ENCODE peak calls at places on chromosomes 3 and 15, in four cellular contexts. One of them, this sample, is unnamed. For H3K4me1, the result is how much of the 10 kb centered on the place peaks cover.

GRCh38 chr15:79292011-79292410 is 9.5 kb downstream of the ANKRD34C start:
- DNase-seq in left ventricle myocardium inferior: no peak
- DNase-seq in adrenal gland: no peak
- DNase-seq in kidney: no peak
- DNase-seq in this sample: no peak

GRCh38 chr15:99105516-99106341 is 849 bp downstream of the SYNM start:
- DNase-seq in left ventricle myocardium inferior: peak
- DNase-seq in adrenal gland: peak
- DNase-seq in kidney: peak
- DNase-seq in this sample: peak

GRCh38 chr15:75872400-75872990 is 29.2 kb downstream of the UBE2Q2 start:
- DNase-seq in left ventricle myocardium inferior: no peak
- DNase-seq in adrenal gland: no peak
- DNase-seq in kidney: no peak
- DNase-seq in this sample: no peak

GRCh38 chr3:41640076-41640475 is 321.8 kb downstream of the ULK4 start:
- DNase-seq in left ventricle myocardium inferior: no peak
- DNase-seq in adrenal gland: no peak
- DNase-seq in kidney: no peak
- DNase-seq in this sample: no peak

GRCh38 chr15:59649603-59650002 is 7.7 kb downstream of the GTF2A2 start:
- DNase-seq in left ventricle myocardium inferior: no peak
- DNase-seq in adrenal gland: no peak
- DNase-seq in kidney: no peak
- DNase-seq in this sample: no peak

GRCh38 chr3:62093025-62093424 is 280.3 kb downstream of the FEZF2 start:
- DNase-seq in left ventricle myocardium inferior: no peak
- DNase-seq in adrenal gland: no peak
- DNase-seq in kidney: no peak
- DNase-seq in this sample: no peak

GRCh38 chr3:63159764-63160163 is 118.3 kb upstream of the SYNPR start:
- DNase-seq in left ventricle myocardium inferior: no peak
- DNase-seq in adrenal gland: no peak
- DNase-seq in kidney: no peak
- DNase-seq in this sample: no peak

GRCh38 chr15:84099181-84099580 is 136.4 kb upstream of the GOLGA6L4 start:
- DNase-seq in left ventricle myocardium inferior: peak
- DNase-seq in adrenal gland: peak
- DNase-seq in kidney: no peak
- DNase-seq in this sample: no peak

GRCh38 chr15:81385110-81386076 is 11.4 kb upstream of the TMC3 start:
- DNase-seq in left ventricle myocardium inferior: no peak
- DNase-seq in adrenal gland: no peak
- DNase-seq in kidney: no peak
- DNase-seq in this sample: no peak

GRCh38 chr3:119580148-119580760 is 962 bp downstream of the ADPRH start:
- DNase-seq in left ventricle myocardium inferior: peak
- DNase-seq in adrenal gland: peak
- DNase-seq in kidney: no peak
- DNase-seq in this sample: peak

GRCh38 chr3:7285502-7285901 is 424.6 kb downstream of the GRM7 start:
- DNase-seq in left ventricle myocardium inferior: no peak
- DNase-seq in adrenal gland: peak
- DNase-seq in kidney: no peak
- DNase-seq in this sample: no peak

GRCh38 chr3:99952306-99952705 is 134.6 kb downstream of the CMSS1 start:
- DNase-seq in left ventricle myocardium inferior: no peak
- DNase-seq in adrenal gland: no peak
- DNase-seq in kidney: no peak
- DNase-seq in this sample: no peak

GRCh38 chr3:14431928-14432834 is 29.8 kb downstream of the SLC6A6 start:
- DNase-seq in left ventricle myocardium inferior: peak
- DNase-seq in adrenal gland: peak
- DNase-seq in kidney: peak
- DNase-seq in this sample: peak

GRCh38 chr3:33438871-33439270 is 1.3 kb downstream of the UBP1 start:
- DNase-seq in left ventricle myocardium inferior: no peak
- DNase-seq in adrenal gland: no peak
- DNase-seq in kidney: no peak
- DNase-seq in this sample: no peak

GRCh38 chr3:133277813-133278212 is 122.0 kb upstream of the BFSP2 start:
- DNase-seq in left ventricle myocardium inferior: no peak
- DNase-seq in adrenal gland: no peak
- DNase-seq in kidney: no peak
- DNase-seq in this sample: no peak

GRCh38 chr3:149480326-149481017 is 6.0 kb downstream of the TM4SF4 start:
- DNase-seq in left ventricle myocardium inferior: peak
- DNase-seq in adrenal gland: peak
- DNase-seq in kidney: peak
- DNase-seq in this sample: peak

GRCh38 chr15:89307046-89307587 is 27.5 kb downstream of the POLG start:
- DNase-seq in left ventricle myocardium inferior: no peak
- DNase-seq in adrenal gland: no peak
- DNase-seq in kidney: no peak
- DNase-seq in this sample: no peak

GRCh38 chr3:126481808-126482502 is 6.3 kb upstream of the ZXDC start:
- DNase-seq in left ventricle myocardium inferior: no peak
- DNase-seq in adrenal gland: peak
- DNase-seq in kidney: peak
- DNase-seq in this sample: no peak

GRCh38 chr3:61907210-61907609 is 345.8 kb downstream of the PTPRG start:
- DNase-seq in left ventricle myocardium inferior: no peak
- DNase-seq in adrenal gland: no peak
- DNase-seq in kidney: no peak
- DNase-seq in this sample: no peak

GRCh38 chr3:9255976-9256375 is 6.5 kb upstream of the SRGAP3 start:
- DNase-seq in left ventricle myocardium inferior: no peak
- DNase-seq in adrenal gland: no peak
- DNase-seq in kidney: no peak
- DNase-seq in this sample: no peak

GRCh38 chr3:9257092-9257491 is 7.6 kb upstream of the SRGAP3 start:
- DNase-seq in left ventricle myocardium inferior: no peak
- DNase-seq in adrenal gland: no peak
- DNase-seq in kidney: no peak
- DNase-seq in this sample: no peak

GRCh38 chr3:9253327-9253726 is 3.9 kb upstream of the SRGAP3 start:
- DNase-seq in left ventricle myocardium inferior: no peak
- DNase-seq in adrenal gland: no peak
- DNase-seq in kidney: no peak
- DNase-seq in this sample: no peak

GRCh38 chr3:9251055-9251786 is 1.8 kb upstream of the SRGAP3 start:
- DNase-seq in left ventricle myocardium inferior: peak
- DNase-seq in adrenal gland: peak
- DNase-seq in kidney: no peak
- DNase-seq in this sample: no peak

GRCh38 chr3:9254764-9255163 is 5.3 kb upstream of the SRGAP3 start:
- DNase-seq in left ventricle myocardium inferior: no peak
- DNase-seq in adrenal gland: no peak
- DNase-seq in kidney: no peak
- DNase-seq in this sample: no peak
- TF ChIP-seq CTCF in left ventricle myocardium inferior: no peak
- TF ChIP-seq CTCF in adrenal gland: no peak
- TF ChIP-seq CTCF in kidney: no peak
- TF ChIP-seq CTCF in this sample: no peak

GRCh38 chr3:184234671-184235380 is 5.4 kb downstream of the VWA5B2 start:
- DNase-seq in left ventricle myocardium inferior: no peak
- DNase-seq in adrenal gland: no peak
- DNase-seq in kidney: no peak
- DNase-seq in this sample: no peak

GRCh38 chr3:184236636-184237035 is 7.3 kb downstream of the VWA5B2 start:
- DNase-seq in left ventricle myocardium inferior: no peak
- DNase-seq in adrenal gland: no peak
- DNase-seq in kidney: no peak
- DNase-seq in this sample: no peak

GRCh38 chr3:184235381-184236032 is 6.1 kb downstream of the VWA5B2 start:
- DNase-seq in left ventricle myocardium inferior: no peak
- DNase-seq in adrenal gland: no peak
- DNase-seq in kidney: no peak
- DNase-seq in this sample: no peak

GRCh38 chr3:184237211-184237610 is 7.8 kb downstream of the VWA5B2 start:
- DNase-seq in left ventricle myocardium inferior: no peak
- DNase-seq in adrenal gland: no peak
- DNase-seq in kidney: no peak
- DNase-seq in this sample: no peak

DNA sequence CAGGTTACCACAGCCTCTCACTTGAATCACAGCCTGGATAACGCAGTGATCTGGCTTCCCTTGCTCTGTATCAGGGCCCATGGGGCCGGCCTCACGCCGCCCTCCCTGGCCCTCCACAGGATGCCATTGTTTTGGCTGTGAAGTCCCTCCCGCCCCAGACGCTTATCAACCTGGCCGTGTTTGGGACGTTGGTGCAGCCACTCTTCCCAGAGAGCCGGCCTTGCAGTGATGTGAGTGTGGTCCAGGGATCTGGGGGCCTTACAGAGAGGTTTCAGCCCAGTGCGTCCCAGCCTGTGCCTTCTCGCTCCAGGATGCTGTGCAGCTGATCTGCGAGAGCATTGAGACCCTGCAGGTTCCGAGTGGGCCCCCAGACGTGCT is 6.6 kb downstream of the VWA5B2 start:
- DNase-seq in left ventricle myocardium inferior: no peak
- DNase-seq in adrenal gland: no peak
- DNase-seq in kidney: no peak
- DNase-seq in this sample: no peak
- H3K4me1 ChIP-seq in left ventricle myocardium inferior: under half
- H3K4me1 ChIP-seq in adrenal gland: under half
- H3K4me1 ChIP-seq in kidney: under half
- H3K4me1 ChIP-seq in this sample: under half

GRCh38 chr15:73781038-73781925 is 28.1 kb upstream of the INSYN1 start:
- DNase-seq in left ventricle myocardium inferior: no peak
- DNase-seq in adrenal gland: peak
- DNase-seq in kidney: no peak
- DNase-seq in this sample: no peak
- TF ChIP-seq CTCF in left ventricle myocardium inferior: peak
- TF ChIP-seq CTCF in adrenal gland: peak
- TF ChIP-seq CTCF in kidney: no peak
- TF ChIP-seq CTCF in this sample: no peak

DNA sequence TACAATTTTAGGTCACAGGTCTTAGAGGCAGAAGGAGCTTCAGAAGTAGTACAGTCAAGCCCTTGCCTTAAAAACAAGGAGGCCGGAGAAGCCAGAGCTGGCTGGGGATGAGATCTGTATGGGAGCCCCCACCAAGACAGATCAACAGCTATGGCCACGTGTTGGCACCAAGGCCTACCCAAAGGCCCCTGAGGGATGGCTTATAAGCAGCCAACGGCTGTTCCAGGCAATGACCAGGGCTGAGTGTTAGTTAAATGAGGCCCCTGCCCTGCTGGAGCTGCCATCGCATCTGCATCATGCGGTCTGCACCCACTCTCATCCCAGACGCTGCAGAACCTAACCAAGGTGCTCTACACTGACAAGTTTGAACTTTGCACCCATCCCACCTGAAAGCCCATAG is 43.3 kb downstream of the CCDC12 start:
- DNase-seq in left ventricle myocardium inferior: no peak
- DNase-seq in adrenal gland: no peak
- DNase-seq in kidney: peak
- DNase-seq in this sample: peak
- H3K4me1 ChIP-seq in left ventricle myocardium inferior: half or more
- H3K4me1 ChIP-seq in adrenal gland: half or more
- H3K4me1 ChIP-seq in kidney: half or more
- H3K4me1 ChIP-seq in this sample: half or more

GRCh38 chr3:112407214-112407887 is 74.4 kb downstream of the CD200 start:
- DNase-seq in left ventricle myocardium inferior: no peak
- DNase-seq in adrenal gland: no peak
- DNase-seq in kidney: no peak
- DNase-seq in this sample: no peak
- TF ChIP-seq CTCF in left ventricle myocardium inferior: no peak
- TF ChIP-seq CTCF in adrenal gland: no peak
- TF ChIP-seq CTCF in kidney: no peak
- TF ChIP-seq CTCF in this sample: no peak

This sample was measured in sigmoid colon.